ENCODE peak calls at places on chromosomes 5 and 9, in six cellular contexts. C, H, V, P, O and Z are unnamed samples. For H3K36me3 and H3K4me1, the result is how much of the 10 kb centered on the place peaks cover.

GRCh38 chr9:93237535-93237934 is 53.6 kb downstream of the WNK2 start:
- DNase-seq in C (no peak), H (no peak), V (no peak), P (no peak), O (no peak), Z (no peak)

GRCh38 chr9:107016383-107016782 is 153.4 kb downstream of the ZNF462 start:
- DNase-seq in C (no peak), H (no peak), V (no peak), P (no peak), O (no peak), Z (no peak)

GRCh38 chr5:141725909-141726308 is 43.9 kb upstream of the ARAP3 start:
- DNase-seq in C (no peak), H (no peak), V (no peak), P (no peak), O (peak), Z (no peak)

GRCh38 chr5:164204338-164204946 is 699.0 kb downstream of the MAT2B start:
- DNase-seq in C (no peak), H (no peak), V (no peak), P (peak), O (no peak), Z (no peak)

GRCh38 chr5:156327306-156327705 is 342 bp downstream of the SGCD start:
- DNase-seq in C (no peak), H (no peak), V (no peak), P (no peak), O (no peak), Z (no peak)

GRCh38 chr5:143248822-143249579 is 154.5 kb downstream of the NR3C1 start:
- DNase-seq in C (no peak), H (no peak), V (no peak), P (no peak), O (no peak), Z (no peak)

GRCh38 chr5:168676499-168676898 is 97.3 kb upstream of the PANK3 start:
- DNase-seq in C (no peak), H (no peak), V (no peak), P (no peak), O (no peak), Z (no peak)

GRCh38 chr5:127203818-127204217 is 86.8 kb upstream of the MEGF10 start:
- DNase-seq in C (no peak), H (no peak), V (no peak), P (no peak), O (no peak), Z (no peak)

GRCh38 chr5:128174951-128175350 is 91.4 kb downstream of the SLC12A2 start:
- DNase-seq in C (no peak), H (no peak), V (no peak), P (no peak), O (no peak), Z (no peak)

GRCh38 chr9:131201856-131202255 is 74.5 kb downstream of the FAM78A start:
- DNase-seq in C (no peak), H (no peak), V (no peak), P (no peak), O (no peak), Z (no peak)

GRCh38 chr5:159106569-159107282 is 7.0 kb upstream of the EBF1 start:
- DNase-seq in C (peak), H (peak), V (peak), P (peak), O (peak), Z (peak)

GRCh38 chr9:86634501-86634900 is 280.3 kb upstream of the TUT7 start:
- DNase-seq in C (no peak), H (no peak), V (no peak), P (no peak), O (no peak), Z (no peak)

GRCh38 chr5:58717303-58718012 is 134.6 kb downstream of the RAB3C start:
- DNase-seq in C (no peak), H (no peak), V (no peak), P (no peak), O (no peak), Z (no peak)

GRCh38 chr9:12956261-12956660 is 181.4 kb downstream of the LURAP1L start:
- DNase-seq in C (no peak), H (no peak), V (no peak), P (no peak), O (no peak), Z (no peak)

GRCh38 chr5:134132372-134133212 is 18.1 kb downstream of the TCF7 start:
- DNase-seq in C (no peak), H (peak), V (peak), P (no peak), O (peak), Z (no peak)

GRCh38 chr5:83974151-83974822 is 253.6 kb upstream of the HAPLN1 start:
- DNase-seq in C (no peak), H (no peak), V (no peak), P (peak), O (no peak), Z (no peak)

GRCh38 chr9:85248514-85249312 is 493.0 kb downstream of the AGTPBP1 start:
- DNase-seq in C (no peak), H (no peak), V (no peak), P (no peak), O (no peak), Z (no peak)

GRCh38 chr9:38350529-38350928 is 42.0 kb upstream of the ALDH1B1 start:
- DNase-seq in C (no peak), H (no peak), V (no peak), P (no peak), O (no peak), Z (no peak)

GRCh38 chr5:72328172-72328571 is 8.0 kb downstream of the PTCD2 start:
- DNase-seq in C (no peak), H (no peak), V (peak), P (no peak), O (peak), Z (no peak)

GRCh38 chr5:150398432-150399157 is 14.1 kb downstream of the CD74 start:
- DNase-seq in C (no peak), H (no peak), V (no peak), P (no peak), O (no peak), Z (no peak)

GRCh38 chr5:150400327-150401075 is 12.2 kb downstream of the CD74 start:
- DNase-seq in C (no peak), H (peak), V (no peak), P (no peak), O (no peak), Z (no peak)

GRCh38 chr5:150397749-150398431 is 14.8 kb downstream of the CD74 start:
- DNase-seq in C (no peak), H (no peak), V (no peak), P (no peak), O (no peak), Z (no peak)

GRCh38 chr5:150400020-150400326 is 12.7 kb downstream of the CD74 start:
- DNase-seq in C (no peak), H (no peak), V (no peak), P (no peak), O (no peak), Z (no peak)

DNA sequence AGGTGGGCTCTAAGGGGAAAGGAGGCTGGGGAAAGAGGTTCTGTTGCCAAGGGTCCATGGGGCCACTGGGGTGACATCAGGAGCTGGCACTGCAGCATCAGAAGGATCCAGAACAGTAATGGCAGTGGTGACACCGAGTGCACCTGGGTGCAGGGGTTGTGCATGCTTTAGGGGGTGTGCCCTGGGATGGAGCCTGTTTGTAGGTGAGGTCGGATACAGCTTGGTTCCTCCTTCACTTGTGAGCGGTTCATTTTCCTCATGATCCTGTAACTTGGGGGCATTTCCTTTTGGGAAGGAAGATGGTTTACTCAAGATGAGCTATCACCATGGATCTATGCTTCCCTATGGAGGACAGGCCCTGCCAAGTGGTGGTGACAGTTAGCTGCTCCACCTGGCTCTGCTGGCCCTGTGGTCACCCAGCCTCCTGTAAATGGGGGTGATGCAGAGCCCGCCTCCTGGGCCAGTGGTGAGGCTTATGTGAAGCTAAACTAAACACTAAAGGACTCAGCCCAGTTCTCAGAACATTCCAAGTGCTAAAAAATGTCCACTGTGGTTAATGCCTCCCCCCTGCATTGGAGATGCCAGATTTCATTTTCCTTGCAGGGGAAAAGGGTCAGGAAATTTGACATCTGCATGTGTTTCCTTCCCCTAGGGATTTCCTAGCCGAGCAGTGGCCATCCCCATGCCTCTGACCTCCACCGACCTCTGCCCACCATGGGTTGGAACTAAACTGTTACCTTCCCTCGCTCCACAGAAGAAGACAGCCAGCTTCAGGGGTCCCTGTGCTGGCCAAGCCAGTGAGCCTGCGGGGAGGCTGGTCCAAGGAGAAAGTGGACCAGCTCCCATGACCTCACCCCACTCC is 13.3 kb downstream of the CD74 start:
- DNase-seq in C (no peak), H (no peak), V (no peak), P (no peak), O (no peak), Z (no peak)
- TF ChIP-seq POLR2A in C (no peak), H (no peak), V (no peak), P (no peak), O (no peak), Z (no peak)

DNA sequence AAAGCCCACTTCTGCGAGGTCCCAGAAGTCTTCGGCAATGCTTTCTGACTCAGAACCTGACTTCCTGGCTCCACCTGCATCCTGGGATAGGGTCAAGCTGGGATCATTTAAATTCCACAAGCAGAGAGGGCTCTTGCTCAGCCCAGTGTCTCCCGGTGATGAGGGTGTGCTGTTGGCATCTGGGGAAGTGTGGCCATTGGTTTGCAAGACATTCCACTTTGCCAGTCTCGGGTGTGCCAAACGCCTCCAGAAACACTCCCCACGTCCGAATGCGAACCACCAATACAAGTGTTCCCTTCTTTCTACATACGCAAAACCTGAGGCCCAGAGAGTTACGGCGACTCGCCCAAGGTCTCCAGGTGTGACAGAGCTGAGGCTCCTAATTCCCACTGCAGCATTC is 43.1 kb upstream of the FCN2 start:
- DNase-seq in C (no peak), H (no peak), V (no peak), P (peak), O (no peak), Z (no peak)
- H3K36me3 ChIP-seq in C (under half), H (under half), V (under half), P (under half), O (under half), Z (under half)

GRCh38 chr9:138025417-138025816 is 147.8 kb downstream of the CACNA1B start:
- DNase-seq in C (no peak), H (no peak), V (no peak), P (no peak), O (no peak), Z (peak)

GRCh38 chr9:138024131-138024530 is 146.5 kb downstream of the CACNA1B start:
- DNase-seq in C (no peak), H (peak), V (no peak), P (no peak), O (no peak), Z (no peak)

GRCh38 chr9:138023394-138024124 is 146.0 kb downstream of the CACNA1B start:
- DNase-seq in C (no peak), H (peak), V (no peak), P (no peak), O (no peak), Z (no peak)

GRCh38 chr9:138024831-138025291 is 147.3 kb downstream of the CACNA1B start:
- DNase-seq in C (no peak), H (peak), V (no peak), P (no peak), O (no peak), Z (peak)

GRCh38 chr9:138025908-138026307 is 148.3 kb downstream of the CACNA1B start:
- DNase-seq in C (no peak), H (no peak), V (no peak), P (no peak), O (no peak), Z (no peak)
- H3K4me1 ChIP-seq in C (under half), H (under half), V (under half), P (under half), O (under half), Z (under half)

GRCh38 chr9:113401027-113401792 is at the start of gene ALAD:
- DNase-seq in C (peak), H (peak), V (peak), P (peak), O (peak), Z (peak)
- TF ChIP-seq POLR2A in C (peak), H (peak), V (peak), P (peak), O (peak), Z (no peak)

GRCh38 chr5:14337603-14338002 is 194.5 kb downstream of the TRIO start:
- DNase-seq in C (no peak), H (no peak), V (no peak), P (no peak), O (no peak), Z (no peak)
- H3K36me3 ChIP-seq in C (under half), H (under half), V (under half), P (under half), O (under half), Z (under half)

DNA sequence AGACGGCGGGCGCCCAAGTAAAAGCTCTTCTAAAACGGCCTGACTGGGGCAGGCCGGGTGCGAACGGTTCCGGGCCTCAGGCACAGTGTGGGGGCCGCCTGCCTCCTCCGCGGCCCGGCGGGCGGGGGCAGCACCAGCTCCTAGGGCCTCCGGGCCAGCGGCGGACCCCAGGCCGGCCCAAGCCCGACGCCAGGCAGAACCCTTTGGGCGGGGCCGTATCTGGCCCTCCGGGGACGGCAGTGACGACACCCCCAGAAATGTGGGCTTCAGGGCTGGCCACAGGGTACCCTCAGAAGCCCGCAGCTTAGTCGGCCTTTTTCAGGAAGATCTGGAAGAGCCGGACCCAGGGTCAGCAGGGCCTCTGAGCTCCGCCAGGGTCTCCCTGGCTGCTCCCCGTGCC is 4.0 kb downstream of the LTC4S start:
- DNase-seq in C (no peak), H (no peak), V (peak), P (no peak), O (no peak), Z (no peak)
- H3K4me1 ChIP-seq in C (under half), H (half or more), V (under half), P (under half), O (half or more), Z (under half)

GRCh38 chr5:96703384-96703910 is 41.3 kb downstream of the CAST start:
- DNase-seq in C (no peak), H (no peak), V (no peak), P (peak), O (peak), Z (no peak)

GRCh38 chr5:96703985-96704384 is 41.8 kb downstream of the CAST start:
- DNase-seq in C (no peak), H (no peak), V (no peak), P (no peak), O (no peak), Z (no peak)

GRCh38 chr5:96706433-96707111 is 44.4 kb downstream of the CAST start:
- DNase-seq in C (no peak), H (no peak), V (no peak), P (no peak), O (no peak), Z (no peak)

GRCh38 chr5:96699186-96699820 is 37.1 kb downstream of the CAST start:
- DNase-seq in C (no peak), H (no peak), V (no peak), P (peak), O (no peak), Z (no peak)

GRCh38 chr5:96702503-96703383 is 40.6 kb downstream of the CAST start:
- DNase-seq in C (peak), H (peak), V (peak), P (peak), O (peak), Z (peak)
- TF ChIP-seq POLR2A in C (peak), H (peak), V (peak), P (peak), O (peak), Z (no peak)

GRCh38 chr5:6623941-6624340 is 8.9 kb downstream of the NSUN2 start:
- DNase-seq in C (no peak), H (no peak), V (no peak), P (no peak), O (no peak), Z (no peak)
- H3K36me3 ChIP-seq in C (under half), H (under half), V (under half), P (under half), O (under half), Z (under half)

GRCh38 chr5:55509768-55510522 is 24.8 kb downstream of the PLPP1 start:
- DNase-seq in C (no peak), H (no peak), V (no peak), P (peak), O (peak), Z (no peak)

GRCh38 chr5:55511010-55511409 is 23.8 kb downstream of the PLPP1 start:
- DNase-seq in C (no peak), H (no peak), V (no peak), P (no peak), O (no peak), Z (no peak)

GRCh38 chr5:55509097-55509496 is 25.7 kb downstream of the PLPP1 start:
- DNase-seq in C (no peak), H (no peak), V (no peak), P (no peak), O (no peak), Z (no peak)

GRCh38 chr5:55507574-55507973 is 27.2 kb downstream of the PLPP1 start:
- DNase-seq in C (no peak), H (no peak), V (no peak), P (no peak), O (no peak), Z (no peak)

DNA sequence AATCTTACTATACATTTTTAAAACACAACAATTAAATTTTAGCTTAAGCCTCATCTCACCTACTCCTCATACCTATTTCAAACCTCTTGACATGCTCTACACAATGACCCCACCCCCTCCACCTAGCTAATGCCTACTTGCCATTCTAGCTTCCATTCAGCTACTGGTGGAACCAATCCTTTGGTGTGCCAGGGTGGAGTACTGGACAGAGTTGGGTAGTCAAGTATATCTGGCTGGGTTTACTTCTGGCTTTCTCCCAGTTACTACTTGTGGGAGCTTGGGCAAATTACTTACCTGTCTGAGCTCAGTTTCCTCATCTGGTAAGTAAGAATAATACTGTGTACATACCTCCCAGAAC is 24.3 kb downstream of the PLPP1 start:
- DNase-seq in C (no peak), H (no peak), V (no peak), P (no peak), O (no peak), Z (no peak)
- H3K4me1 ChIP-seq in C (under half), H (under half), V (under half), P (under half), O (half or more), Z (under half)